ENCODE peak calls at places on chromosome 12, in six cellular contexts. E, B, C, U, G and Q are unnamed samples. For H3K9me3, the result is how much of the 10 kb centered on the place peaks cover.

GRCh38 chr12:105100998-105101397 is 6.5 kb upstream of the WASHC4 start:
- DNase-seq in E (no peak), B (no peak), C (no peak), U (no peak), G (no peak), Q (no peak)

GRCh38 chr12:133083345-133083744 is 2.6 kb downstream of the ZNF140 start:
- DNase-seq in E (no peak), B (no peak), C (no peak), U (no peak), G (no peak), Q (no peak)

GRCh38 chr12:74317078-74317581 is 220.5 kb upstream of the ATXN7L3B start:
- DNase-seq in E (no peak), B (no peak), C (no peak), U (peak), G (no peak), Q (no peak)

GRCh38 chr12:123227581-123228258 is 5.2 kb downstream of the MPHOSPH9 start:
- DNase-seq in E (no peak), B (no peak), C (no peak), U (no peak), G (no peak), Q (no peak)

GRCh38 chr12:102963796-102964195 is 6.3 kb downstream of the ASCL1 start:
- DNase-seq in E (no peak), B (no peak), C (no peak), U (no peak), G (no peak), Q (no peak)

GRCh38 chr12:31362759-31363415 is 36.9 kb upstream of the SINHCAF start:
- DNase-seq in E (no peak), B (peak), C (no peak), U (peak), G (peak), Q (peak)

GRCh38 chr12:132484891-132485441 is 5.0 kb upstream of the FBRSL1 start:
- DNase-seq in E (no peak), B (no peak), C (peak), U (no peak), G (no peak), Q (no peak)

GRCh38 chr12:113203852-113204760 is 17.2 kb upstream of the TPCN1 start:
- DNase-seq in E (no peak), B (no peak), C (no peak), U (no peak), G (peak), Q (no peak)

GRCh38 chr12:31928246-31929139 is 30.7 kb upstream of the RESF1 start:
- DNase-seq in E (no peak), B (peak), C (no peak), U (no peak), G (no peak), Q (no peak)

GRCh38 chr12:100031821-100032220 is 47.1 kb upstream of the ANKS1B start:
- DNase-seq in E (peak), B (no peak), C (no peak), U (no peak), G (no peak), Q (no peak)

GRCh38 chr12:106331594-106331993 is 26.0 kb upstream of the POLR3B start:
- DNase-seq in E (no peak), B (no peak), C (no peak), U (no peak), G (no peak), Q (no peak)

GRCh38 chr12:10191865-10192264 is 13.0 kb downstream of the TMEM52B start:
- DNase-seq in E (no peak), B (no peak), C (no peak), U (no peak), G (no peak), Q (no peak)

GRCh38 chr12:91778938-91779400 is 366.7 kb downstream of the BTG1 start:
- DNase-seq in E (no peak), B (peak), C (no peak), U (peak), G (peak), Q (peak)

GRCh38 chr12:53208877-53209463 is 1.9 kb upstream of the ITGB7 start:
- DNase-seq in E (no peak), B (no peak), C (no peak), U (no peak), G (no peak), Q (no peak)

GRCh38 chr12:61502179-61502578 is 758.0 kb upstream of the USP15 start:
- DNase-seq in E (no peak), B (no peak), C (no peak), U (no peak), G (no peak), Q (no peak)

GRCh38 chr12:54859502-54859901 is 5.2 kb downstream of the MUCL1 start:
- DNase-seq in E (no peak), B (no peak), C (no peak), U (no peak), G (no peak), Q (no peak)

GRCh38 chr12:116443706-116444589 is 115.2 kb upstream of the MAP1LC3B2 start:
- DNase-seq in E (no peak), B (no peak), C (peak), U (no peak), G (no peak), Q (no peak)

GRCh38 chr12:46865311-46865710 is 39.5 kb upstream of the SLC38A4 start:
- DNase-seq in E (no peak), B (no peak), C (no peak), U (no peak), G (no peak), Q (no peak)
- H3K9me3 ChIP-seq in E (under half), B (under half), C (under half), U (under half), G (under half), Q (under half)

GRCh38 chr12:96241484-96242256 is 47.5 kb downstream of the ELK3 start:
- DNase-seq in E (no peak), B (peak), C (no peak), U (no peak), G (no peak), Q (no peak)
- TF ChIP-seq EP300 in E (no peak), B (peak), C (peak), U (no peak), G (no peak), Q (peak)

DNA sequence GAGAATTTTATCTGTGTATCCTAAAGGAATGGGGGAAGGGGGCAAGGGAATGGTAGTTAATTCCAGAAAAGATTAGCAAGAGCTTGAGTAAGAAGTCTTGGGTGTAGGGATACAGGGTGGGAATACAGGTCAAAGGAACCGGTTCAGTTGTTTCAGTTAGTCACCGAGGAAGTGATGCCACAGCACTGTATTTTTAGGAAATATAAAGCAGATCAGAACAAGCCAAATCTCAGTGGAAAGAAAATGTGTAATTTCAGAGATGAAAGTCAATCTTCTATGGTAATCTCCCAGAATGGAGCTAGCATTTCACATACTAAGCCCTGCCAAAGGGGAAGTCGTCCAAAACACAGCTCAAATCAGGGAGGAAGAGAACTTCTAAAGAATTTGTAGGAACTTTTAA is 4.7 kb upstream of the TUBA1C start:
- DNase-seq in E (no peak), B (no peak), C (no peak), U (no peak), G (no peak), Q (no peak)
- TF ChIP-seq POLR2AphosphoS5 in E (no peak), B (no peak), C (no peak), U (no peak), G (no peak), Q (no peak)

GRCh38 chr12:34298176-34298970 is 276.1 kb downstream of the ALG10 start:
- DNase-seq in E (no peak), B (no peak), C (peak), U (no peak), G (no peak), Q (no peak)
- H3K9me3 ChIP-seq in E (under half), B (under half), C (under half), U (under half), G (under half), Q (half or more)